ENCODE peak calls at places on chromosomes 1 and 21, in four cellular contexts. M is cardiac muscle cell, B is cardiac fibroblast, Q is lung. I is an unnamed sample.

GRCh38 chr1:77584884-77585283 is 97.6 kb downstream of the ZZZ3 start:
- DNase-seq in M (no peak), B (no peak), Q (no peak), I (no peak)

GRCh38 chr1:159866066-159866465 is 3.6 kb upstream of the VSIG8 start:
- DNase-seq in M (no peak), B (no peak), Q (no peak), I (no peak)

GRCh38 chr21:14734191-14734590 is 188.1 kb upstream of the SAMSN1 start:
- DNase-seq in M (no peak), B (peak; percentile 12), Q (no peak), I (no peak)

GRCh38 chr1:178254433-178254832 is 160.5 kb downstream of the RASAL2 start:
- DNase-seq in M (peak; percentile 75), B (peak; percentile 50), Q (no peak), I (no peak)

GRCh38 chr1:240149488-240150094 is 57.9 kb downstream of the FMN2 start:
- DNase-seq in M (peak; percentile 42), B (peak; percentile 60), Q (no peak), I (no peak)

GRCh38 chr1:29575277-29575676 is 339.0 kb downstream of the PTPRU start:
- DNase-seq in M (no peak), B (no peak), Q (no peak), I (no peak)

GRCh38 chr1:200558866-200559459 is 61.6 kb downstream of the KIF14 start:
- DNase-seq in M (peak; percentile 76), B (peak; percentile 86), Q (no peak), I (no peak)

GRCh38 chr1:189616893-189617292 is 860.8 kb downstream of the BRINP3 start:
- DNase-seq in M (peak; percentile 16), B (peak; percentile 0), Q (no peak), I (no peak)

GRCh38 chr1:145995148-145995851 is 1.1 kb downstream of the TXNIP start:
- DNase-seq in M (no peak), B (no peak), Q (no peak), I (no peak)

GRCh38 chr1:91844862-91845528 is 41.0 kb downstream of the TGFBR3 start:
- DNase-seq in M (peak; percentile 97), B (peak; percentile 98), Q (peak; percentile 41), I (no peak)

GRCh38 chr1:224732367-224733006 is 116.4 kb downstream of the CNIH3 start:
- DNase-seq in M (no peak), B (no peak), Q (no peak), I (no peak)

GRCh38 chr1:230735447-230735846 is 11.7 kb upstream of the CAPN9 start:
- DNase-seq in M (no peak), B (no peak), Q (no peak), I (no peak)

GRCh38 chr1:194028002-194028401 is 841.6 kb upstream of the B3GALT2 start:
- DNase-seq in M (peak; percentile 78), B (no peak), Q (no peak), I (no peak)

DNA sequence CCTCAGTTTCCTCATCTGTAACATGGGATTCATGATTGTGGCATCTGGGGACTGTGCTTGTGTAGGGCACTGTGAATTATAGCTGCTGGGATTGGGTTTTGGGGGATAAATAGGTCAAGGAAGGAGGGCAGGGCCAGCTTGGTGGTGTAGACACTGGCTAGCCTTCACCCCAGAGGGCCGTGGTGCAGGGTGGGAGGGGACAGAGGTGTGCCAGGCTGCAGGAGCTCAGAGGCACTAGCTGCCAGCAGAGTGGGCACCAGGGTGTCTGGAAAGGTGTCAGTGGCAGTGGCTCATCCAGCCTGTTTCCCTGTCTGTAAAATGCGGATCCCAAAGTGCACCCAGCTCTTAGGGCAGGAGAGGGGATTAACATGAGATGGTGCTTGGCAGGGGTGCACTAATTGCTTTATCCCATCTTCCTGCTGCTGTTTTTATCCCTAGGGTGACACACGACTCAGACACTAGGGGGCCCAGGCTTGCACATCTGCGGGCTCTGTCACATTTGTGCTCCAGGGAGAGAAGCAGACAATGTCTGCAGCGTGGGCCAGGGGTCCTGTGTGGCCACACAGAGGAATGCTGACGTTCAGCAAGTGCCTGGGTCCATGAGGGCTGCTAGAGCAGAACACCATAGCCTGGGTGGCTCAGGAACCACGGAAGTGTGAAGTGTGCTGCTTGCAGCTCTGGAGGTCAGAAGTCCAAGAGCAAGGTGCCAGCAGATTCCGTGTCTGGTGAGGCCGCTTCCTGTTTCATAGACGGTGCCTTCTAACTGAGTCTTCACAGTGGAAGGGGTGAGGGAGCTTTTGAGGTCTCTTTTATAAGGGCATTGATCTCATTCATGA is 19.3 kb downstream of the OBSCN start:
- DNase-seq in M (peak; percentile 67), B (peak; percentile 21), Q (no peak), I (no peak)
- TF ChIP-seq CTCF in M (peak; percentile 47), B (peak; percentile 34), Q (no peak), I (no peak)

DNA sequence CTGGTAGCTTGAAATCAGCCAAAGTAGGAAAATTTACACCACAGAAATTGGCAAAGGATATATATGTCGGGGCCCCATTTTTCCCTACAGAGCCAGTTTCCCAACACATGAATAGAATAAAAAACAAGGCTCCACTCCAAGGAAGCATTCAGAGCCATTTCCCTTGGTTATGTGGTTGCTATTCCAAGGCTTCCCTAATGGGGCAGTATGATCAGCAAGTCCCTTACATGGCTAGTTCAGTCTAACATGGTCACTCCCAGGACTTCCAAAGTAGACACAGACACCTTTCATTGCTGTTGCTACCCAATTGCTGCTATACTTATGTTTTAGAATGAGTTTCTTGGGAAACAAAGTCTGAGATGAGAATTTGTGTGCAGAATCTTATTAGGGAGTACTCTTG is 93.1 kb downstream of the C21orf91 start:
- DNase-seq in M (no peak), B (peak; percentile 5), Q (no peak), I (no peak)
- TF ChIP-seq CTCF in M (no peak), B (peak; percentile 6), Q (no peak), I (no peak)

DNA sequence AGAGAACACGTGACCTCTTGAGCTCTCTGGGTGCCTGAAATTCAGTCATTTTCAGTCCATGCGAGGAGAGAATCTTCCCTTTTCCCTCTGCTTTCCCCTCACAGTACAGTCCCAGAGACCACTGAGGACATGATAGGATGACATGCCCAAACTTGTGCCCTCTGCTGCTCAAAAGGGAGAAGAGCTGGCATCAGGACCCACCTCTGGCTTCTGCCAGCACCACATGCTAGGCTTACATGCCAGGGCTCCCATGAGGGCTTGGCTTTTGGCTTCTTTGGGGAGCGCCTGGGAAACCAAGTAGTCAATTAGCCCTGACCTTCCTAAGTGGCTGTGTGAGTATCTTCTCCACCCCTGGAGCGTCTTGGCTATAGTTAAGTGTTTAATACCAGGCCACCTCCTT is 13.8 kb upstream of the KCNQ4 start:
- DNase-seq in M (no peak), B (no peak), Q (no peak), I (no peak)
- TF ChIP-seq CTCF in M (peak; percentile 17), B (no peak), Q (no peak), I (no peak)

GRCh38 chr1:36386262-36387140 is 777 bp upstream of the STK40 start:
- DNase-seq in M (peak; percentile 100), B (peak; percentile 100), Q (peak; percentile 97), I (peak; percentile 89)
- TF ChIP-seq CTCF in M (no peak), B (no peak), Q (no peak), I (no peak)

I was measured in omental fat pad.